ENCODE peak calls at places on chromosomes 1 and 21, in eight cellular contexts. V is T-helper 9 cell; Z is GM10248; R is MM.1S; B is RKO; M is NB4; A is GM12891; X is CD4-positive, alpha-beta T cell. W is an unnamed sample.

GRCh38 chr21:37551406-37552355 is 185.1 kb downstream of the DYRK1A start:
- DNase-seq in Z (no peak), A (no peak), V (no peak), R (no peak), M (no peak), B (no peak), X (no peak), W (no peak)

GRCh38 chr21:45405271-45405818 is 380 bp downstream of the COL18A1 start:
- DNase-seq in R (no peak), V (no peak), B (no peak), X (no peak), Z (no peak), A (no peak), M (no peak), W (no peak)

GRCh38 chr1:71351438-71351837 is 270.6 kb upstream of the ZRANB2 start:
- DNase-seq in B (no peak), Z (no peak), X (no peak), A (no peak), R (no peak), M (no peak), V (no peak), W (no peak)

GRCh38 chr1:51671527-51672325 is 54.8 kb downstream of the OSBPL9 start:
- DNase-seq in R (no peak), Z (no peak), X (no peak), A (no peak), B (no peak), M (no peak), V (no peak), W (no peak)

GRCh38 chr21:27371688-27372331 is 404.9 kb upstream of the ADAMTS5 start:
- DNase-seq in X (no peak), M (no peak), A (no peak), V (no peak), R (no peak), B (no peak), Z (no peak), W (no peak)

GRCh38 chr1:153651771-153652170 is 6.7 kb upstream of the SNAPIN start:
- DNase-seq in Z (no peak), M (no peak), X (no peak), V (no peak), R (no peak), B (no peak), A (no peak), W (no peak)

GRCh38 chr1:51724797-51725196 is 107.9 kb downstream of the OSBPL9 start:
- DNase-seq in M (no peak), V (no peak), R (no peak), X (no peak), Z (no peak), A (no peak), B (no peak), W (no peak)

GRCh38 chr1:223635236-223635635 is 30.3 kb downstream of the CAPN8 start:
- DNase-seq in V (no peak), B (no peak), A (no peak), M (no peak), X (no peak), R (no peak), Z (no peak), W (no peak)

GRCh38 chr1:85200367-85200869 is 398 bp downstream of the SYDE2 start:
- DNase-seq in V (peak; percentile 15), B (peak; percentile 48), A (peak; percentile 19), X (peak; percentile 7), R (no peak), Z (peak; percentile 41), M (peak; percentile 52), W (no peak)

GRCh38 chr1:61084560-61084991 is 2.2 kb downstream of the NFIA start:
- DNase-seq in B (no peak), X (no peak), R (no peak), V (no peak), M (no peak), Z (no peak), A (no peak), W (no peak)

GRCh38 chr1:218485241-218485928 is 140.2 kb downstream of the TGFB2 start:
- DNase-seq in V (no peak), M (no peak), B (no peak), X (no peak), R (no peak), A (no peak), Z (no peak), W (no peak)

GRCh38 chr1:223763881-223764280 is 51.5 kb downstream of the CAPN2 start:
- DNase-seq in V (no peak), B (no peak), M (no peak), X (no peak), Z (no peak), A (no peak), R (peak; percentile 2), W (no peak)

GRCh38 chr1:115089443-115090340 is at the start of gene TSPAN2:
- DNase-seq in Z (no peak), R (no peak), B (no peak), V (peak; percentile 65), A (peak; percentile 32), X (peak; percentile 46), M (peak; percentile 42), W (no peak)

GRCh38 chr1:31497601-31498000 is 78.7 kb upstream of the TINAGL1 start:
- DNase-seq in X (no peak), R (no peak), Z (no peak), M (no peak), B (no peak), A (no peak), V (no peak), W (no peak)

GRCh38 chr21:46014828-46015227 is 33.3 kb downstream of the COL6A1 start:
- DNase-seq in Z (no peak), V (no peak), R (no peak), A (no peak), X (no peak), B (no peak), M (no peak), W (no peak)

GRCh38 chr21:43953028-43953427 is 59.1 kb upstream of the TRAPPC10 start:
- DNase-seq in V (no peak), Z (no peak), B (no peak), X (no peak), M (no peak), R (no peak), A (no peak), W (no peak)

GRCh38 chr1:16617101-16617727 is 3.9 kb upstream of the NBPF1 start:
- DNase-seq in B (no peak), X (peak; percentile 3), V (no peak), A (no peak), M (no peak), Z (no peak), R (no peak), W (no peak)

GRCh38 chr1:43716559-43717281 is 9.4 kb downstream of the ST3GAL3 start:
- DNase-seq in V (no peak), X (no peak), M (no peak), Z (no peak), R (no peak), A (no peak), B (no peak), W (no peak)

GRCh38 chr1:226226601-226227000 is 3.1 kb downstream of the MIXL1 start:
- DNase-seq in Z (no peak), A (no peak), M (no peak), R (peak; percentile 90), X (no peak), V (no peak), B (no peak), W (no peak)

GRCh38 chr1:15260418-15261154 is 13.6 kb downstream of the FHAD1 start:
- DNase-seq in R (no peak), A (no peak), V (no peak), Z (no peak), B (no peak), M (peak; percentile 22), X (no peak), W (no peak)

GRCh38 chr1:30704271-30704670 is 19.1 kb downstream of the MATN1 start:
- DNase-seq in M (no peak), B (no peak), V (no peak), A (no peak), X (no peak), R (no peak), Z (no peak), W (no peak)

GRCh38 chr1:112493351-112493750 is 15.4 kb upstream of the WNT2B start:
- DNase-seq in B (no peak), Z (no peak), X (no peak), R (no peak), M (no peak), A (no peak), V (no peak), W (no peak)

GRCh38 chr1:70358921-70359564 is 4.5 kb upstream of the ANKRD13C start:
- DNase-seq in X (no peak), M (no peak), R (peak; percentile 63), B (no peak), V (no peak), A (no peak), Z (peak; percentile 42), W (no peak)

GRCh38 chr1:8392522-8392921 is 74.6 kb downstream of the SLC45A1 start:
- DNase-seq in X (no peak), B (no peak), M (no peak), A (no peak), Z (no peak), V (no peak), R (no peak), W (no peak)

GRCh38 chr1:220363196-220363831 is 91.1 kb upstream of the RAB3GAP2 start:
- DNase-seq in B (no peak), M (no peak), R (no peak), Z (no peak), A (no peak), X (no peak), V (no peak), W (no peak)

GRCh38 chr1:66510407-66510806 is 23.5 kb upstream of the SGIP1 start:
- DNase-seq in V (no peak), M (no peak), X (no peak), A (no peak), Z (no peak), R (no peak), B (no peak), W (no peak)

W was measured in Karpas-422.